ENCODE peak calls at places on chromosomes 12 and 14, in six cellular contexts. R, I, J, Y, K and Z are unnamed samples.

GRCh38 chr12:106648736-106649135 is 65.9 kb downstream of the RFX4 start:
- DNase-seq in K (no peak), I (no peak), Y (no peak), R (no peak), J (no peak), Z (no peak)

GRCh38 chr12:6752181-6752930 is 585 bp downstream of the MLF2 start:
- DNase-seq in R (no peak), K (peak; percentile 69), J (peak; percentile 57), I (peak; percentile 67), Y (peak; percentile 88), Z (peak; percentile 27)

GRCh38 chr14:66152269-66152668 is 333.9 kb upstream of the CCDC196 start:
- DNase-seq in J (no peak), K (no peak), Y (no peak), R (no peak), I (no peak), Z (no peak)

GRCh38 chr14:23457587-23458445 is 11.7 kb upstream of the NGDN start:
- DNase-seq in Y (no peak), J (no peak), K (no peak), I (no peak), R (no peak), Z (no peak)

GRCh38 chr14:101153691-101154090 is 250.2 kb upstream of the RTL1 start:
- DNase-seq in R (no peak), K (no peak), Y (no peak), J (no peak), I (no peak), Z (no peak)

GRCh38 chr14:96095581-96096476 is 56.7 kb downstream of the C14orf132 start:
- DNase-seq in I (peak; percentile 99), Y (peak; percentile 60), K (peak; percentile 48), J (peak; percentile 87), R (peak; percentile 37), Z (peak; percentile 27)

GRCh38 chr14:102525213-102526143 is 15.9 kb upstream of the ANKRD9 start:
- DNase-seq in I (peak; percentile 74), J (peak; percentile 50), K (no peak), Y (peak; percentile 38), R (no peak), Z (no peak)

GRCh38 chr14:28101992-28102391 is 664.6 kb upstream of the FOXG1 start:
- DNase-seq in R (no peak), I (no peak), Y (no peak), K (no peak), J (no peak), Z (no peak)

GRCh38 chr12:124700810-124701594 is 133.6 kb upstream of the NCOR2 start:
- DNase-seq in I (peak; percentile 33), J (peak; percentile 72), R (peak; percentile 64), Y (no peak), K (peak; percentile 86), Z (no peak)

GRCh38 chr12:108616941-108617858 is 16.5 kb downstream of the SELPLG start:
- DNase-seq in J (no peak), K (no peak), Y (no peak), I (peak; percentile 44), R (no peak), Z (no peak)

GRCh38 chr12:1013618-1014489 is 22.8 kb downstream of the ERC1 start:
- DNase-seq in K (no peak), Y (peak; percentile 18), J (peak; percentile 84), R (no peak), I (peak; percentile 70), Z (no peak)

GRCh38 chr12:69397978-69398377 is 38.4 kb downstream of the YEATS4 start:
- DNase-seq in I (peak; percentile 59), R (no peak), J (peak; percentile 92), Y (no peak), K (no peak), Z (no peak)

GRCh38 chr12:68479832-68480291 is 130.8 kb upstream of the RAP1B start:
- DNase-seq in I (no peak), J (peak; percentile 6), K (no peak), Y (no peak), R (no peak), Z (no peak)

GRCh38 chr12:64256166-64256800 is 34.2 kb upstream of the KICS2 start:
- DNase-seq in R (no peak), K (no peak), J (peak; percentile 52), I (peak; percentile 75), Y (peak; percentile 61), Z (peak; percentile 34)

GRCh38 chr12:118850244-118850825 is 131.0 kb upstream of the SRRM4 start:
- DNase-seq in Y (no peak), I (no peak), R (no peak), J (no peak), K (peak; percentile 92), Z (no peak)

GRCh38 chr14:63523735-63524408 is 19.3 kb downstream of the PPP2R5E start:
- DNase-seq in R (no peak), K (no peak), Y (no peak), J (no peak), I (no peak), Z (no peak)

GRCh38 chr12:1256285-1256684 is 265.3 kb downstream of the ERC1 start:
- DNase-seq in J (no peak), R (no peak), K (no peak), Y (no peak), I (no peak), Z (no peak)

GRCh38 chr12:110762891-110763290 is 20.2 kb upstream of the PPP1CC start:
- DNase-seq in Y (no peak), I (no peak), K (no peak), J (no peak), R (no peak), Z (no peak)

GRCh38 chr12:78229491-78230209 is 399.0 kb downstream of the NAV3 start:
- DNase-seq in K (peak; percentile 87), R (peak; percentile 17), I (peak; percentile 59), Y (no peak), J (peak; percentile 68), Z (no peak)

GRCh38 chr14:102923201-102923919 is 897 bp downstream of the AMN start:
- DNase-seq in I (no peak), Y (no peak), K (no peak), J (no peak), R (no peak), Z (no peak)

GRCh38 chr12:30450872-30451271 is 244.8 kb downstream of the IPO8 start:
- DNase-seq in J (peak; percentile 76), Y (no peak), R (no peak), I (peak; percentile 71), K (no peak), Z (no peak)